ENCODE peak calls at places on chromosomes 7 and 10, in five cellular contexts. V is SK-N-SH, H is K562, G is HCT116, E is GM23338. O is an unnamed sample.

GRCh38 chr7:139909379-139910050 is 80.5 kb downstream of the TBXAS1 start:
- DNase-seq in H (no peak), G (no peak), V (no peak), E (no peak), O (no peak)

GRCh38 chr7:43701502-43701859 is 27.8 kb downstream of the COA1 start:
- DNase-seq in G (no peak), H (no peak), V (no peak), E (no peak), O (no peak)

GRCh38 chr10:14736600-14737081 is 38.1 kb downstream of the FAM107B start:
- DNase-seq in V (no peak), E (peak; percentile 22), H (no peak), G (no peak), O (no peak)

GRCh38 chr10:3825862-3826351 is 40.9 kb upstream of the KLF6 start:
- DNase-seq in E (no peak), V (no peak), G (no peak), H (no peak), O (no peak)

GRCh38 chr10:17075510-17075909 is 54.1 kb downstream of the CUBN start:
- DNase-seq in E (no peak), H (no peak), V (no peak), G (no peak), O (peak; percentile 12)

GRCh38 chr7:132526111-132526741 is 50.0 kb downstream of the PLXNA4 start:
- DNase-seq in H (no peak), E (no peak), G (no peak), V (no peak), O (no peak)

GRCh38 chr7:131557521-131558385 is 1.3 kb upstream of the PODXL start:
- DNase-seq in E (peak; percentile 93), V (peak; percentile 86), H (no peak), G (no peak), O (no peak)

GRCh38 chr10:7988985-7989384 is 65.5 kb upstream of the GATA3 start:
- DNase-seq in V (no peak), G (no peak), H (peak; percentile 21), E (peak; percentile 14), O (no peak)

GRCh38 chr7:7539711-7540110 is 4.0 kb upstream of the COL28A1 start:
- DNase-seq in E (no peak), H (no peak), V (no peak), G (no peak), O (no peak)

GRCh38 chr10:79305515-79305914 is 41.8 kb upstream of the PPIF start:
- DNase-seq in V (peak; percentile 19), G (no peak), E (no peak), H (no peak), O (no peak)

GRCh38 chr10:76902949-76903348 is 734.7 kb downstream of the KCNMA1 start:
- DNase-seq in V (peak; percentile 23), E (peak; percentile 82), H (peak; percentile 31), G (peak; percentile 7), O (peak; percentile 46)

GRCh38 chr10:133527779-133528271 is 662 bp downstream of the CYP2E1 start:
- DNase-seq in V (no peak), G (no peak), E (peak; percentile 14), H (no peak), O (no peak)

GRCh38 chr10:44477021-44477420 is 92.1 kb upstream of the CXCL12 start:
- DNase-seq in H (no peak), V (no peak), G (no peak), E (no peak), O (no peak)

GRCh38 chr7:48924433-48924832 is at the start of gene CDC14C:
- DNase-seq in V (peak; percentile 5), E (no peak), G (no peak), H (no peak), O (no peak)
- TF ChIP-seq REST in V (no peak), E (no peak), G (no peak), H (no peak), O (no peak)

GRCh38 chr7:85160223-85160622 is 26.6 kb downstream of the SEMA3D start:
- DNase-seq in G (no peak), E (no peak), V (no peak), H (no peak), O (no peak)
- TF ChIP-seq REST in G (no peak), E (no peak), V (no peak), H (no peak), O (no peak)

DNA sequence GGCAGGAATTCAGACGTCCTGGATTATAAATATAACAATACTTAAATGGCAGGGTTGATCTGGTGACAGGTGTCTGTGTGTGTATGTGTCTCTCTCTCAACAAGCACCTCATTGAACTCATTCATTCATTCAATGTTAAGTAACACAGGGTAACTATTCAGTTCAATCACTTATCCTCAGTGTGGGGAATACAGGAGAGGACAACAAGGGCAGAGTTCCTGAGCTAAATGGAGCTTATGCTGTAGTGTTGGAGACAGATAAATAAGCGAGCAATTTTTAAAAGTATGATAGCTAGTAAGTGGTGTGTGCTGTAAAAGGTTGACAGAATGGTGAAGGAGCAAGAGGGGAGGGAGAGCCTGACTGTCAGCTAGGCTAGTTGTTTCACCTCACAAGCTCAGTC is 178.4 kb downstream of the DGKI start:
- DNase-seq in V (no peak), H (no peak), G (no peak), E (no peak), O (no peak)
- TF ChIP-seq REST in V (no peak), H (no peak), G (no peak), E (no peak), O (no peak)

DNA sequence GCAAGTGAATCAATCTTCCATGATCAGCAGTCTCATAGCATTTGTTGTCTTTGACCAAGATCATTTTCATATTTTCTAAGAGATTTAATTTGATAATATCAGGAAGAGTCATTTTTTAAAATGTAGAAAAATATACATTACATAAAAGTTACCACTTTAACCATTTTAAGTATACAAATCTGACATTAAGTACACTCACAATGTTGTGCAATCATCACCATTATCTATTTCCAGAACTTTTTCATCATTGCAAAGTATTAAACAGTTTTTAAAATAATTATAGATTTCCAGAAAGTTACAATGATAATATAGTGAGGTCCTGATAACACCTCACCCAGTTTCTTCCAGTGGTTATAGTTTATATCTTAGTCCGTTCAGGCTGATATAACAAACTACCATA is 222.5 kb upstream of the RHOBTB1 start:
- DNase-seq in G (no peak), E (no peak), V (no peak), H (no peak), O (no peak)
- TF ChIP-seq REST in G (no peak), E (no peak), V (no peak), H (no peak), O (no peak)

GRCh38 chr7:42014625-42015412 is 222.2 kb downstream of the GLI3 start:
- DNase-seq in H (peak; percentile 66), E (peak; percentile 86), G (peak; percentile 44), V (peak; percentile 38), O (peak; percentile 64)

GRCh38 chr7:42015413-42015698 is 221.7 kb downstream of the GLI3 start:
- DNase-seq in V (no peak), G (no peak), E (no peak), H (no peak), O (no peak)

GRCh38 chr7:42016517-42016916 is 220.5 kb downstream of the GLI3 start:
- DNase-seq in V (no peak), H (no peak), G (no peak), E (no peak), O (no peak)

GRCh38 chr7:42010751-42011150 is 226.3 kb downstream of the GLI3 start:
- DNase-seq in E (no peak), V (no peak), H (no peak), G (no peak), O (no peak)

GRCh38 chr7:42012786-42013360 is 224.1 kb downstream of the GLI3 start:
- DNase-seq in G (no peak), V (no peak), E (no peak), H (no peak), O (no peak)
- TF ChIP-seq REST in G (no peak), V (no peak), E (no peak), H (no peak), O (no peak)

GRCh38 chr7:21945374-21946227 is at the start of gene CDCA7L:
- DNase-seq in V (peak; percentile 93), G (peak; percentile 71), H (peak; percentile 52), E (peak; percentile 94), O (peak; percentile 87)

GRCh38 chr7:21944616-21945373 is 904 bp downstream of the CDCA7L start:
- DNase-seq in V (no peak), G (peak; percentile 51), H (peak; percentile 3), E (peak; percentile 86), O (no peak)

GRCh38 chr7:21947056-21947455 is 1.4 kb upstream of the CDCA7L start:
- DNase-seq in E (no peak), H (no peak), V (no peak), G (no peak), O (no peak)

GRCh38 chr7:21948364-21948763 is 2.7 kb upstream of the CDCA7L start:
- DNase-seq in E (no peak), H (no peak), G (no peak), V (no peak), O (no peak)

DNA sequence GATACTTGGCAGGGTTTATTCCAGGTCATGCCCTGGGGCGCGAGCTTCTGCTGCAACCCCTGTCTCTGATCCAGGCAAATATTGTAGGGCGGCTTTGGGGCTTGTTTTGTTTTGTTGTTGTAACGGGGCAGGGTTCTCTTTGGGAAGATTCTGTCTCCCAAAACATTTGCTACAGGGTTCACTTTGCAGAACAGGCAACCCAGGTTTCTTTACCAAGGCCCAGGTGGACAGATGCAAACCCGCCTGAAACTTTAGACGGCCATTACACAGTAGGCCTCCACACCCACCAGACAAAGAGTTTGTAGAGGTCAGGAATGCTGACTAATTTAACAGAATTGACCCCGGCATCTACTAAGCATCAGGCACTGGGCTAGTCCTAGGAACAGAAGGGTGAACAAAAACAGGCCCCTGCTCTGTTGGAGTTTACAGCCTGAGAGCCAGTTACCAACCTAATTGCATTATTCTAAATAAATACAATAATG is 570 bp upstream of the CDCA7L start:
- DNase-seq in H (no peak), E (peak; percentile 60), V (no peak), G (no peak), O (no peak)
- TF ChIP-seq REST in H (no peak), E (no peak), V (no peak), G (no peak), O (no peak)

DNA sequence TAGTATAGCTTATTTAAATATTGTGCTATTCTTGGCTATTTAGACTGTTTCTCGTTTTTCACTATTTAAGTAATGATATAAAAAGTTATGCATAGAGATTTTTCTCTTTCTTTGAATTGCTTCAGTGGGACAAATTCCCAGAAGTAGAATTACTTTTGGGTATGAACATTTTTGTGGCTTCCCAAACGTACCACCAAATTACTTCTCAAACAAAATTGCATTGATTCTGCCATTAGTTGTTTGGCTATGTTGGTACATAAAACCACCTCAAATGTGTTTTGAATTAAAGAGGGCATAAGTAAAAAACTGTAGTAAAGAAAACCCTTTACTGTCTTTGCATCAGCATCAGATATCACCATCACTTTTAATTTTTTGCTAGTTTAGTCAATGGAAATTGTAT is 31.0 kb downstream of the AKR1B1 start:
- DNase-seq in H (no peak), E (no peak), V (no peak), G (no peak), O (no peak)
- TF ChIP-seq REST in H (no peak), E (no peak), V (no peak), G (no peak), O (no peak)

DNA sequence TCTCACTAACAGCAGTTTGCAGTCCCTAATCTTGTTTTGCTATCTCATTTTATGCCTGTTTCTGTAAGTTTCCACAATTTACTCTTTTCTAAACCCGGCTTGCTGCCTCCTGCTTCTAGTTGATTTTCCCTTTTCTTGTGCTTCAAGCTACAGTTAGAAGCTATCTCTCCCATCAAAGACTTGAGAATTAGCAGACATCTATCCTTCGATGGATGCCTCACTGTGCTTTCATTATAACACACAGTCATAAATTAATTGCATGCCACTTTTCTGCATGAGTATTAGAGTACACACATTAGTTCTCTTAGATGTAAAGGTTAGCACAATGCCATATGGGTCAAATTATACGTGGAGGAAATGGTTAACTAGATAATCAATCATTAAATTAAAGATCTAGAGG is 48.7 kb downstream of the SEMA3A start:
- DNase-seq in G (no peak), E (no peak), H (no peak), V (peak; percentile 45), O (no peak)
- TF ChIP-seq REST in G (no peak), E (no peak), H (no peak), V (no peak), O (no peak)

O was measured in HL-60.